ENCODE peak calls at places on chromosomes 4 and X, in six cellular contexts. P, U, O, K, S and Q are unnamed samples.

GRCh38 chr4:44629280-44629866 is 22.1 kb downstream of the YIPF7 start:
- DNase-seq in P (peak; percentile 8), U (peak; percentile 41), O (no peak), K (no peak), S (no peak), Q (peak; percentile 24)

GRCh38 chrX:9765072-9765736 is 443 bp downstream of the GPR143 start:
- DNase-seq in P (no peak), U (no peak), O (no peak), K (no peak), S (no peak), Q (no peak)

GRCh38 chr4:101114936-101115372 is 232.4 kb downstream of the PPP3CA start:
- DNase-seq in P (no peak), U (peak; percentile 47), O (no peak), K (no peak), S (peak; percentile 40), Q (no peak)

GRCh38 chr4:37892641-37893040 is 1.8 kb downstream of the TBC1D1 start:
- DNase-seq in P (no peak), U (no peak), O (no peak), K (no peak), S (no peak), Q (peak; percentile 39)

GRCh38 chr4:165164257-165164656 is 43.1 kb upstream of the KLHL2 start:
- DNase-seq in P (no peak), U (no peak), O (no peak), K (no peak), S (no peak), Q (no peak)

GRCh38 chrX:42704454-42704853 is 73.5 kb downstream of the PPP1R2C start:
- DNase-seq in P (no peak), U (peak; percentile 3), O (no peak), K (no peak), S (peak; percentile 57), Q (no peak)

GRCh38 chr4:186846426-186846825 is 122.8 kb upstream of the FAT1 start:
- DNase-seq in P (no peak), U (no peak), O (no peak), K (no peak), S (no peak), Q (no peak)

GRCh38 chr4:139521764-139522373 is 34.1 kb downstream of the SETD7 start:
- DNase-seq in P (no peak), U (no peak), O (no peak), K (no peak), S (no peak), Q (no peak)

GRCh38 chrX:9355739-9356138 is 109.1 kb upstream of the TBL1X start:
- DNase-seq in P (no peak), U (no peak), O (no peak), K (no peak), S (no peak), Q (no peak)

GRCh38 chr4:92163348-92163747 is 140.4 kb upstream of the GRID2 start:
- DNase-seq in P (no peak), U (peak; percentile 7), O (no peak), K (no peak), S (no peak), Q (no peak)

GRCh38 chr4:94757192-94758140 is at the start of gene BMPR1B:
- DNase-seq in P (no peak), U (peak; percentile 61), O (peak; percentile 14), K (no peak), S (peak; percentile 45), Q (no peak)

GRCh38 chr4:24889991-24890390 is 22.9 kb downstream of the CCDC149 start:
- DNase-seq in P (no peak), U (peak; percentile 8), O (no peak), K (no peak), S (no peak), Q (no peak)

GRCh38 chr4:54014761-54015160 is 49.6 kb downstream of the CHIC2 start:
- DNase-seq in P (no peak), U (no peak), O (no peak), K (no peak), S (no peak), Q (no peak)

GRCh38 chr4:186722856-186723206 is 825 bp downstream of the FAT1 start:
- DNase-seq in P (no peak), U (no peak), O (no peak), K (no peak), S (no peak), Q (no peak)

GRCh38 chr4:42655921-42656735 is 777 bp downstream of the ATP8A1 start:
- DNase-seq in P (peak; percentile 8), U (peak; percentile 12), O (peak; percentile 19), K (peak; percentile 18), S (no peak), Q (peak; percentile 33)

GRCh38 chr4:78937837-78938236 is 1.4 kb downstream of the PAQR3 start:
- DNase-seq in P (no peak), U (no peak), O (no peak), K (no peak), S (no peak), Q (no peak)

GRCh38 chr4:54228563-54229501 is at the start of gene PDGFRA:
- DNase-seq in P (no peak), U (peak; percentile 89), O (peak; percentile 85), K (no peak), S (peak; percentile 94), Q (no peak)

GRCh38 chrX:16585486-16586370 is 64.2 kb upstream of the S100G start:
- DNase-seq in P (no peak), U (no peak), O (no peak), K (no peak), S (no peak), Q (no peak)

GRCh38 chr4:71026086-71026485 is 32.6 kb downstream of the DCK start:
- DNase-seq in P (no peak), U (peak; percentile 89), O (no peak), K (no peak), S (peak; percentile 39), Q (no peak)

GRCh38 chrX:71859637-71860036 is 51.0 kb upstream of the NHSL2 start:
- DNase-seq in P (no peak), U (peak; percentile 32), O (no peak), K (no peak), S (no peak), Q (peak; percentile 9)

GRCh38 chr4:177413656-177414055 is 28.6 kb downstream of the AGA start:
- DNase-seq in P (no peak), U (no peak), O (no peak), K (no peak), S (no peak), Q (no peak)

GRCh38 chr4:77432702-77433101 is 172.9 kb upstream of the CXCL13 start:
- DNase-seq in P (no peak), U (no peak), O (no peak), K (no peak), S (no peak), Q (no peak)

GRCh38 chr4:147518846-147519767 is 38.2 kb downstream of the EDNRA start:
- DNase-seq in P (peak; percentile 1), U (peak; percentile 87), O (peak; percentile 63), K (peak; percentile 11), S (peak; percentile 59), Q (peak; percentile 22)

GRCh38 chr4:6548201-6548881 is 26.6 kb upstream of the MAN2B2 start:
- DNase-seq in P (no peak), U (peak; percentile 40), O (no peak), K (no peak), S (no peak), Q (no peak)

GRCh38 chr4:55475394-55476243 is 71.1 kb downstream of the CLOCK start:
- DNase-seq in P (no peak), U (peak; percentile 90), O (no peak), K (no peak), S (peak; percentile 29), Q (no peak)

GRCh38 chr4:39587881-39588280 is 50.8 kb downstream of the SMIM14 start:
- DNase-seq in P (no peak), U (peak; percentile 95), O (no peak), K (no peak), S (peak; percentile 47), Q (no peak)

GRCh38 chrX:135345328-135345645 is 36.0 kb downstream of the ETDC start:
- DNase-seq in P (no peak), U (peak; percentile 30), O (peak; percentile 32), K (no peak), S (peak; percentile 68), Q (no peak)

GRCh38 chr4:1576961-1577814 is 106.9 kb downstream of the FAM53A start:
- DNase-seq in P (no peak), U (no peak), O (no peak), K (no peak), S (no peak), Q (no peak)

GRCh38 chrX:30220646-30221045 is 5.3 kb downstream of the MAGEB2 start:
- DNase-seq in P (no peak), U (no peak), O (no peak), K (no peak), S (no peak), Q (no peak)

GRCh38 chrX:44314259-44314734 is 29.2 kb downstream of the EFHC2 start:
- DNase-seq in P (no peak), U (peak; percentile 62), O (no peak), K (no peak), S (peak; percentile 43), Q (no peak)

GRCh38 chr4:156473175-156473574 is 498.4 kb downstream of the PDGFC start:
- DNase-seq in P (no peak), U (peak; percentile 34), O (no peak), K (no peak), S (no peak), Q (no peak)

GRCh38 chr4:124337874-124338273 is 374.7 kb downstream of the ANKRD50 start:
- DNase-seq in P (no peak), U (peak; percentile 37), O (no peak), K (no peak), S (no peak), Q (no peak)

GRCh38 chrX:73563740-73564073 is 710 bp downstream of the CHIC1 start:
- DNase-seq in P (no peak), U (peak; percentile 10), O (no peak), K (no peak), S (no peak), Q (peak; percentile 3)

GRCh38 chr4:186839122-186840037 is 115.7 kb upstream of the FAT1 start:
- DNase-seq in P (no peak), U (peak; percentile 94), O (peak; percentile 23), K (no peak), S (peak; percentile 45), Q (no peak)

GRCh38 chrX:54181196-54181953 is 1.7 kb downstream of the FAM120C start:
- DNase-seq in P (no peak), U (peak; percentile 44), O (no peak), K (no peak), S (peak; percentile 53), Q (no peak)

GRCh38 chr4:166324321-166324720 is 451.3 kb downstream of the TLL1 start:
- DNase-seq in P (no peak), U (peak; percentile 7), O (no peak), K (no peak), S (no peak), Q (no peak)

GRCh38 chrX:136147320-136147901 is at the start of gene FHL1:
- DNase-seq in P (peak; percentile 21), U (peak; percentile 47), O (peak; percentile 79), K (peak; percentile 54), S (no peak), Q (no peak)

GRCh38 chr4:118849867-118850812 is 14.2 kb upstream of the SEC24D start:
- DNase-seq in P (no peak), U (peak; percentile 31), O (no peak), K (no peak), S (no peak), Q (peak; percentile 30)

GRCh38 chr4:139675156-139675555 is 9.5 kb downstream of the MGST2 start:
- DNase-seq in P (no peak), U (no peak), O (no peak), K (no peak), S (no peak), Q (no peak)